ENCODE peak calls at places on chromosomes 2 and 18, in seven cellular contexts. One of them, this sample, is unnamed.

GRCh38 chr2:111135910-111136297 is 15.2 kb downstream of the BCL2L11 start:
- DNase-seq in head of caudate nucleus: no peak
- DNase-seq in posterior cingulate gyrus: no peak
- DNase-seq in ELF-1: peak
- DNase-seq in left lobe of liver: peak
- DNase-seq in chondrocyte: no peak
- DNase-seq in stimulated activated CD4-positive, alpha-beta T cell treated with anti-CD3 and anti-CD28 coated beads, Interleukin-1b, Interleukin-23, amount 100 ng/mL, for 48 hours: no peak
- DNase-seq in this sample: no peak

GRCh38 chr2:26465981-26466471 is 11.9 kb downstream of the OTOF start:
- DNase-seq in chondrocyte: no peak
- DNase-seq in head of caudate nucleus: no peak
- DNase-seq in left lobe of liver: no peak
- DNase-seq in ELF-1: no peak
- DNase-seq in stimulated activated CD4-positive, alpha-beta T cell treated with anti-CD3 and anti-CD28 coated beads, Interleukin-1b, Interleukin-23, amount 100 ng/mL, for 48 hours: no peak
- DNase-seq in posterior cingulate gyrus: no peak
- DNase-seq in this sample: no peak

GRCh38 chr2:223055140-223055539 is 3.1 kb downstream of the KCNE4 start:
- DNase-seq in left lobe of liver: no peak
- DNase-seq in chondrocyte: no peak
- DNase-seq in head of caudate nucleus: no peak
- DNase-seq in ELF-1: no peak
- DNase-seq in stimulated activated CD4-positive, alpha-beta T cell treated with anti-CD3 and anti-CD28 coated beads, Interleukin-1b, Interleukin-23, amount 100 ng/mL, for 48 hours: no peak
- DNase-seq in posterior cingulate gyrus: no peak
- DNase-seq in this sample: no peak

GRCh38 chr2:39181297-39181696 is 60.4 kb upstream of the SOS1 start:
- DNase-seq in left lobe of liver: no peak
- DNase-seq in stimulated activated CD4-positive, alpha-beta T cell treated with anti-CD3 and anti-CD28 coated beads, Interleukin-1b, Interleukin-23, amount 100 ng/mL, for 48 hours: no peak
- DNase-seq in chondrocyte: no peak
- DNase-seq in posterior cingulate gyrus: no peak
- DNase-seq in ELF-1: no peak
- DNase-seq in head of caudate nucleus: no peak
- DNase-seq in this sample: no peak

GRCh38 chr18:42792731-42793130 is 322.8 kb downstream of the RIT2 start:
- DNase-seq in left lobe of liver: no peak
- DNase-seq in posterior cingulate gyrus: no peak
- DNase-seq in stimulated activated CD4-positive, alpha-beta T cell treated with anti-CD3 and anti-CD28 coated beads, Interleukin-1b, Interleukin-23, amount 100 ng/mL, for 48 hours: no peak
- DNase-seq in chondrocyte: no peak
- DNase-seq in ELF-1: no peak
- DNase-seq in head of caudate nucleus: no peak
- DNase-seq in this sample: no peak

GRCh38 chr2:229980440-229981184 is 58.3 kb downstream of the FBXO36 start:
- DNase-seq in ELF-1: peak
- DNase-seq in posterior cingulate gyrus: peak
- DNase-seq in stimulated activated CD4-positive, alpha-beta T cell treated with anti-CD3 and anti-CD28 coated beads, Interleukin-1b, Interleukin-23, amount 100 ng/mL, for 48 hours: no peak
- DNase-seq in head of caudate nucleus: peak
- DNase-seq in left lobe of liver: peak
- DNase-seq in chondrocyte: no peak
- DNase-seq in this sample: no peak

GRCh38 chr2:38509322-38509946 is 93.3 kb downstream of the HNRNPLL start:
- DNase-seq in posterior cingulate gyrus: no peak
- DNase-seq in ELF-1: no peak
- DNase-seq in head of caudate nucleus: no peak
- DNase-seq in stimulated activated CD4-positive, alpha-beta T cell treated with anti-CD3 and anti-CD28 coated beads, Interleukin-1b, Interleukin-23, amount 100 ng/mL, for 48 hours: no peak
- DNase-seq in chondrocyte: no peak
- DNase-seq in left lobe of liver: no peak
- DNase-seq in this sample: no peak

GRCh38 chr2:69969991-69970390 is 8.6 kb upstream of the ASPRV1 start:
- DNase-seq in chondrocyte: no peak
- DNase-seq in posterior cingulate gyrus: no peak
- DNase-seq in stimulated activated CD4-positive, alpha-beta T cell treated with anti-CD3 and anti-CD28 coated beads, Interleukin-1b, Interleukin-23, amount 100 ng/mL, for 48 hours: no peak
- DNase-seq in head of caudate nucleus: no peak
- DNase-seq in left lobe of liver: no peak
- DNase-seq in ELF-1: no peak
- DNase-seq in this sample: no peak

This sample was measured in amygdala.